ENCODE peak calls at places on chromosome 5, in four cellular contexts. N is CD8-positive, alpha-beta memory T cell; L is CD4-positive, CD25-positive, alpha-beta regulatory T cell; P is MM.1S. Z is an unnamed sample.

GRCh38 chr5:170006016-170006415 is 25.7 kb upstream of the INSYN2B start:
- DNase-seq in L (no peak), P (no peak), N (no peak), Z (no peak)

GRCh38 chr5:87267574-87268125 is at the start of gene RASA1:
- DNase-seq in P (peak; percentile 88), N (peak; percentile 85), L (peak; percentile 87), Z (peak; percentile 97)

GRCh38 chr5:133119233-133119711 is 67.5 kb downstream of the HSPA4 start:
- DNase-seq in P (no peak), L (no peak), N (no peak), Z (no peak)

GRCh38 chr5:160480652-160481051 is 59.0 kb downstream of the PTTG1 start:
- DNase-seq in L (no peak), N (no peak), P (no peak), Z (no peak)

GRCh38 chr5:99775189-99775588 is 760.0 kb upstream of the FAM174A start:
- DNase-seq in N (no peak), P (no peak), L (no peak), Z (no peak)

GRCh38 chr5:101686541-101686940 is 609.5 kb downstream of the SLCO4C1 start:
- DNase-seq in N (no peak), L (no peak), P (no peak), Z (no peak)

GRCh38 chr5:45417285-45417996 is 278.7 kb downstream of the HCN1 start:
- DNase-seq in N (no peak), P (no peak), L (no peak), Z (no peak)

GRCh38 chr5:157745041-157745456 is 1.5 kb downstream of the LSM11 start:
- DNase-seq in L (no peak), P (no peak), N (no peak), Z (no peak)

GRCh38 chr5:101720033-101720432 is 576.1 kb downstream of the SLCO4C1 start:
- DNase-seq in P (no peak), L (no peak), N (no peak), Z (no peak)

GRCh38 chr5:72476265-72476664 is 30.9 kb downstream of the ZNF366 start:
- DNase-seq in L (no peak), N (no peak), P (no peak), Z (no peak)

GRCh38 chr5:130871346-130872086 is 293.5 kb downstream of the HINT1 start:
- DNase-seq in N (peak; percentile 54), L (peak; percentile 61), P (peak; percentile 41), Z (no peak)

GRCh38 chr5:1564182-1564748 is 40.5 kb upstream of the LPCAT1 start:
- DNase-seq in L (no peak), N (no peak), P (no peak), Z (peak; percentile 89)

GRCh38 chr5:38607930-38608545 is 51.6 kb upstream of the LIFR start:
- DNase-seq in L (no peak), N (no peak), P (no peak), Z (peak; percentile 15)

GRCh38 chr5:147534172-147534951 is 24.5 kb upstream of the DPYSL3 start:
- DNase-seq in N (no peak), L (no peak), P (no peak), Z (no peak)

GRCh38 chr5:151584057-151584937 is 6.8 kb downstream of the FAT2 start:
- DNase-seq in P (no peak), N (no peak), L (no peak), Z (no peak)

GRCh38 chr5:143877196-143877595 is 65.2 kb downstream of the HMHB1 start:
- DNase-seq in L (no peak), P (no peak), N (no peak), Z (no peak)

GRCh38 chr5:166165600-166165999 is 2125.8 kb upstream of the WWC1 start:
- DNase-seq in N (no peak), P (peak; percentile 36), L (no peak), Z (no peak)

DNA sequence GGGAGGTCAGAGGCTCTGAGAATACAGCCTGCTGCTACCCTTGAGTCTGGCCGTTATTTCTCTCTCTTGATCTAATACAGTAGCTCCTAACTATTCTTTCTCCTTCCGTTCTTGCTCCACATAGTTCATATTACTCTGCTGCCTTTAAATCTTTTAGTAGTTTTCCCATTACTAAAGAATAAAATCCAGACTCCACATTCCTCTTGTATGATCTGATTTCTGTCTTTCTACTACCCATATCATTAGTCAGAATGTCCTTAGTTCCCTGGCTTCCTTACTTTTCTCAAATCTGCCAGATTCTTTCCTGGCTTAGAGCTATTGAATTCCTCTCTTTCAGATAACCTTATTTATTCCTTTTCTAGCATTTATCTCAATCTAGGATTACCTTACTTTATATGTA is 40.0 kb downstream of the MARCHF6 start:
- DNase-seq in N (no peak), L (no peak), P (no peak), Z (peak; percentile 87)
- H3K36me3 ChIP-seq in N (peaks cover 37% of the 10 kb centered on the region), L (peaks cover 83% of the 10 kb centered on the region), P (peaks cover 19% of the 10 kb centered on the region), Z (peaks cover 69% of the 10 kb centered on the region)

GRCh38 chr5:14712666-14713065 is 48.1 kb downstream of the OTULIN start:
- DNase-seq in L (no peak), P (no peak), N (no peak), Z (no peak)
- H3K36me3 ChIP-seq in L (peaks cover 76% of the 10 kb centered on the region), P (no peaks in the 10 kb centered on the region), N (peaks cover 45% of the 10 kb centered on the region), Z (peaks cover 86% of the 10 kb centered on the region)

GRCh38 chr5:95899848-95900247 is 61.8 kb downstream of the ELL2 start:
- DNase-seq in L (no peak), N (no peak), P (no peak), Z (no peak)
- H3K36me3 ChIP-seq in L (peaks cover 2% of the 10 kb centered on the region), N (no peaks in the 10 kb centered on the region), P (peaks cover 4% of the 10 kb centered on the region), Z (peaks cover 68% of the 10 kb centered on the region)

GRCh38 chr5:171395042-171395441 is 7.4 kb downstream of the NPM1 start:
- DNase-seq in N (no peak), L (no peak), P (no peak), Z (no peak)

GRCh38 chr5:171390883-171391677 is 3.4 kb downstream of the NPM1 start:
- DNase-seq in N (no peak), L (peak; percentile 76), P (no peak), Z (no peak)

GRCh38 chr5:171388816-171389168 is 1.1 kb downstream of the NPM1 start:
- DNase-seq in L (peak; percentile 61), N (no peak), P (no peak), Z (no peak)

GRCh38 chr5:171391996-171392577 is 4.4 kb downstream of the NPM1 start:
- DNase-seq in N (no peak), L (no peak), P (no peak), Z (no peak)

GRCh38 chr5:171392585-171393159 is 5.0 kb downstream of the NPM1 start:
- DNase-seq in P (no peak), L (no peak), N (no peak), Z (no peak)
- H3K36me3 ChIP-seq in P (peaks cover 44% of the 10 kb centered on the region), L (peaks cover 67% of the 10 kb centered on the region), N (peaks cover 52% of the 10 kb centered on the region), Z (peaks cover 85% of the 10 kb centered on the region)